ENCODE peak calls at places on chromosomes 12 and 14, in ten cellular contexts. Z, F, A, P, G, W, C, Q, V and U are unnamed samples.

GRCh38 chr14:89134640-89135039 is 282.4 kb downstream of the FOXN3 start:
- DNase-seq in Q (no peak), P (no peak), W (no peak), G (no peak), Z (no peak), A (no peak), F (no peak), C (no peak), V (no peak), U (no peak)

GRCh38 chr14:77920312-77920711 is 120.4 kb downstream of the ADCK1 start:
- DNase-seq in P (no peak), C (no peak), Z (no peak), F (no peak), A (no peak), W (no peak), G (no peak), Q (no peak), V (no peak), U (no peak)

GRCh38 chr14:32400480-32400879 is 71.4 kb downstream of the AKAP6 start:
- DNase-seq in V (no peak), C (no peak), W (no peak), F (no peak), Z (no peak), G (no peak), Q (no peak), A (no peak), P (no peak), U (no peak)

GRCh38 chr12:16389594-16389993 is 42.1 kb downstream of the MGST1 start:
- DNase-seq in Z (no peak), G (no peak), V (no peak), C (no peak), P (no peak), W (no peak), Q (no peak), F (no peak), A (no peak), U (no peak)

GRCh38 chr12:125096894-125097293 is 31.7 kb downstream of the AACS start:
- DNase-seq in C (no peak), P (no peak), A (no peak), G (no peak), Q (no peak), Z (no peak), F (no peak), W (no peak), V (no peak), U (no peak)

GRCh38 chr12:15752780-15753179 is 36.4 kb downstream of the EPS8 start:
- DNase-seq in Q (no peak), A (no peak), F (no peak), V (no peak), C (no peak), W (no peak), P (no peak), Z (no peak), G (no peak), U (no peak)

GRCh38 chr14:23008836-23009235 is 1.1 kb downstream of the C14orf93 start:
- DNase-seq in V (no peak), Z (no peak), P (no peak), C (no peak), G (no peak), W (no peak), A (no peak), Q (no peak), F (peak; percentile 77), U (no peak)

GRCh38 chr12:99498756-99499155 is 148.8 kb upstream of the GARIN6 start:
- DNase-seq in Q (no peak), Z (no peak), F (no peak), G (no peak), W (no peak), A (peak; percentile 27), P (no peak), V (no peak), C (no peak), U (no peak)

GRCh38 chr12:77493769-77494168 is 336.9 kb upstream of the NAV3 start:
- DNase-seq in V (no peak), P (no peak), W (no peak), C (no peak), F (no peak), Z (no peak), G (no peak), Q (no peak), A (no peak), U (no peak)

GRCh38 chr12:89490922-89491321 is 33.7 kb downstream of the GALNT4 start:
- DNase-seq in A (no peak), P (no peak), W (no peak), C (no peak), Z (no peak), V (no peak), Q (no peak), F (no peak), G (no peak), U (no peak)

GRCh38 chr14:99537399-99537798 is 56.2 kb downstream of the CCNK start:
- DNase-seq in V (no peak), Z (peak; percentile 41), Q (no peak), F (no peak), A (no peak), W (no peak), G (no peak), P (no peak), C (no peak), U (no peak)

GRCh38 chr12:110548678-110549077 is 34.4 kb downstream of the PPTC7 start:
- DNase-seq in Q (no peak), W (no peak), C (no peak), P (no peak), F (no peak), V (no peak), G (no peak), A (no peak), Z (no peak), U (no peak)

GRCh38 chr14:94550041-94550440 is 11.2 kb upstream of the SERPINA4 start:
- DNase-seq in Z (no peak), F (no peak), P (no peak), Q (no peak), V (no peak), A (peak; percentile 45), C (no peak), W (no peak), G (no peak), U (no peak)

GRCh38 chr12:115443351-115443938 is 759.5 kb upstream of the TBX3 start:
- DNase-seq in A (no peak), W (no peak), F (no peak), V (no peak), G (no peak), P (no peak), C (no peak), Q (no peak), Z (no peak), U (no peak)

GRCh38 chr12:75738486-75738885 is 227.1 kb upstream of the KRR1 start:
- DNase-seq in Q (no peak), F (no peak), W (no peak), A (no peak), Z (no peak), V (peak; percentile 10), P (no peak), C (no peak), G (no peak), U (no peak)

GRCh38 chr12:116160883-116161458 is 116.5 kb downstream of the MED13L start:
- DNase-seq in F (no peak), W (no peak), V (no peak), G (no peak), Q (no peak), A (no peak), Z (no peak), P (no peak), C (no peak), U (no peak)